ENCODE peak calls at places on chromosomes 13 and 19, in eight cellular contexts. Z is AG04450, A is upper lobe of left lung, V is tibial nerve, D is keratinocyte, R is brain microvascular endothelial cell, C is cardiac fibroblast, H is pancreas. P is an unnamed sample.
A peak's percentile ranks its signal among the peaks of the same experiment; 100 is the strongest.

GRCh38 chr13:74306496-74306895 is 172.3 kb upstream of the KLF12 start:
- DNase-seq in Z (no peak), A (no peak), V (no peak), D (no peak), R (peak; percentile 23), C (peak; percentile 23), H (no peak), P (peak; percentile 39)

GRCh38 chr19:19513671-19514070 is 1.7 kb downstream of the TSSK6 start:
- DNase-seq in Z (no peak), A (no peak), V (no peak), D (no peak), R (no peak), C (no peak), H (no peak), P (no peak)

GRCh38 chr13:110187501-110188161 is 119.3 kb downstream of the COL4A1 start:
- DNase-seq in Z (peak; percentile 15), A (no peak), V (no peak), D (no peak), R (peak; percentile 88), C (peak; percentile 97), H (no peak), P (no peak)

GRCh38 chr19:676007-676342 is 217 bp upstream of the FSTL3 start:
- DNase-seq in Z (no peak), A (no peak), V (no peak), D (no peak), R (no peak), C (no peak), H (no peak), P (no peak)

GRCh38 chr13:101970339-101970738 is 431.5 kb downstream of the FGF14 start:
- DNase-seq in Z (no peak), A (no peak), V (no peak), D (no peak), R (no peak), C (no peak), H (no peak), P (no peak)

GRCh38 chr19:2337329-2337707 is 8.8 kb downstream of the SPPL2B start:
- DNase-seq in Z (no peak), A (no peak), V (no peak), D (no peak), R (peak; percentile 24), C (peak; percentile 70), H (peak; percentile 87), P (no peak)

GRCh38 chr13:30026093-30026492 is 175.7 kb upstream of the UBL3 start:
- DNase-seq in Z (peak; percentile 57), A (no peak), V (no peak), D (no peak), R (peak; percentile 66), C (peak; percentile 36), H (no peak), P (no peak)

GRCh38 chr19:4474504-4475136 is 2.5 kb downstream of the HDGFL2 start:
- DNase-seq in Z (no peak), A (no peak), V (no peak), D (no peak), R (peak; percentile 52), C (peak; percentile 73), H (peak; percentile 54), P (no peak)

GRCh38 chr13:114128624-114129522 is 3.5 kb downstream of the RASA3 start:
- DNase-seq in Z (peak; percentile 68), A (peak; percentile 88), V (peak; percentile 55), D (no peak), R (peak; percentile 93), C (peak; percentile 89), H (peak; percentile 26), P (peak; percentile 50)

GRCh38 chr13:113652404-113653263 is 5.4 kb downstream of the ATP4B start:
- DNase-seq in Z (no peak), A (peak; percentile 19), V (peak; percentile 1), D (no peak), R (no peak), C (no peak), H (no peak), P (no peak)

GRCh38 chr19:2555422-2556220 is 79.7 kb downstream of the GADD45B start:
- DNase-seq in Z (no peak), A (no peak), V (no peak), D (no peak), R (no peak), C (no peak), H (peak; percentile 65), P (no peak)

GRCh38 chr13:27476943-27477681 is 26.7 kb upstream of the MTIF3 start:
- DNase-seq in Z (peak; percentile 6), A (peak; percentile 23), V (no peak), D (no peak), R (peak; percentile 29), C (no peak), H (no peak), P (peak; percentile 3)

GRCh38 chr13:93814658-93815057 is 588.1 kb downstream of the GPC6 start:
- DNase-seq in Z (no peak), A (no peak), V (no peak), D (no peak), R (no peak), C (no peak), H (no peak), P (no peak)

GRCh38 chr19:43572172-43572588 is 3.1 kb downstream of the XRCC1 start:
- DNase-seq in Z (no peak), A (no peak), V (no peak), D (no peak), R (no peak), C (no peak), H (no peak), P (no peak)

GRCh38 chr19:2011169-2011568 is 4.3 kb downstream of the BTBD2 start:
- DNase-seq in Z (no peak), A (no peak), V (no peak), D (no peak), R (no peak), C (no peak), H (peak; percentile 70), P (no peak)

GRCh38 chr13:99600318-99600717 is 99.0 kb downstream of the TM9SF2 start:
- DNase-seq in Z (no peak), A (no peak), V (no peak), D (no peak), R (no peak), C (no peak), H (no peak), P (no peak)

GRCh38 chr19:19460761-19461265 is 54.5 kb downstream of the TSSK6 start:
- DNase-seq in Z (no peak), A (peak; percentile 73), V (peak; percentile 33), D (no peak), R (no peak), C (peak; percentile 29), H (no peak), P (no peak)

GRCh38 chr13:102347490-102347889 is 54.4 kb downstream of the FGF14 start:
- DNase-seq in Z (no peak), A (no peak), V (no peak), D (no peak), R (no peak), C (no peak), H (no peak), P (no peak)

GRCh38 chr13:21147827-21148226 is 28.5 kb downstream of the SKA3 start:
- DNase-seq in Z (no peak), A (no peak), V (no peak), D (no peak), R (no peak), C (no peak), H (no peak), P (no peak)

GRCh38 chr13:90412980-90413379 is 934.5 kb upstream of the MIR17HG start:
- DNase-seq in Z (no peak), A (no peak), V (no peak), D (no peak), R (no peak), C (no peak), H (no peak), P (no peak)

GRCh38 chr19:3509566-3509989 is 3.5 kb downstream of the FZR1 start:
- DNase-seq in Z (no peak), A (no peak), V (no peak), D (no peak), R (peak; percentile 68), C (no peak), H (no peak), P (no peak)

GRCh38 chr19:1501200-1501595 is 10.2 kb downstream of the REEP6 start:
- DNase-seq in Z (no peak), A (no peak), V (no peak), D (no peak), R (no peak), C (no peak), H (no peak), P (no peak)

GRCh38 chr13:62375653-62376052 is 960.0 kb upstream of the PCDH20 start:
- DNase-seq in Z (no peak), A (no peak), V (no peak), D (no peak), R (no peak), C (no peak), H (no peak), P (no peak)

DNA sequence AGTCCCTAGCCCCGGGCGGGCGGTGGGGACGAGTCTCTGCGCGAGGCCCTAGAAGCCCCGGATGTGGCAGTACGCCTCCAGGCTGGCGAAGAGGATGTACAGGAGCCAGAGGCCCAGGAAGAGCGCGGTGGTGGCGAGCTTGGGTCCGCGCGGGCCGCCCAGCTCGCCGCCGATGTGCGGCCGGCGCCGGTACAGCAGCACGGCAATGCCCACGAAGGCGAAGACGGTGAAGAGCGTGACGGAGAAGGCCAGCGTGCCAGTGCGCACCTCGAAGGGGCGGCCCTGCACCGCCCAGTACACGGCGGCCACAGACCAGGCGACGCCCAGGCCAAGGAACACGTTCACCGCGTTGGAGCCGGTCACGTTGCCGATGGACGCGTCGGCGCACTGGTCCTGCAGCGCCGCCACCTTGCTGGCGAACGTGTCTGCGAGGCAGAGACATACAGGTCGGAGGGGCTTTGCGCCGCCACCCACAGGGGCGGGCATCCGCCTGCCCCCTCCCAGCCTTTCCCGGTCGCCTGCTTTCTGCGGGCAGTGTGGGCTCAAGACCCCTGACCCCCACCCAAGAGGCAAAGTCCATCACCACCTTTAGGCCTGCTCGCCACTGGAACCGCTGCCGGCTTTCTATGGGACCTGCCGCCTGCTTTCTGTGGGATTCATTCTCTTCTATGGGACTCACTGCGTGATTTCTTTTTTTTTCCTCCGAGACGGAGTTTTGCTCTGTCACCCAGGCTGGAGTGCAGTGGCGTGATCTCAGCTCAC is 10.9 kb upstream of the MEIS3 start:
- DNase-seq in Z (no peak), A (peak; percentile 41), V (peak; percentile 23), D (no peak), R (no peak), C (peak; percentile 64), H (peak; percentile 81), P (no peak)
- TF ChIP-seq CTCF in Z (peak; percentile 19), A (peak; percentile 78), V (peak; percentile 22), D (peak; percentile 60), R (peak; percentile 31), C (no peak), H (no peak), P (peak; percentile 14)

GRCh38 chr19:11465605-11466004 is 15.2 kb downstream of the ELAVL3 start:
- DNase-seq in Z (no peak), A (no peak), V (no peak), D (no peak), R (no peak), C (no peak), H (no peak), P (no peak)
- TF ChIP-seq CTCF in Z (no peak), A (no peak), V (no peak), D (no peak), R (no peak), C (no peak), H (no peak), P (no peak)

GRCh38 chr13:53200498-53201453 is 172.2 kb downstream of the OLFM4 start:
- DNase-seq in Z (no peak), A (peak; percentile 38), V (no peak), D (no peak), R (no peak), C (no peak), H (peak; percentile 91), P (no peak)
- TF ChIP-seq CTCF in Z (peak; percentile 11), A (no peak), V (peak; percentile 58), D (peak; percentile 79), R (peak; percentile 28), C (peak; percentile 22), H (peak; percentile 74), P (peak; percentile 41)

GRCh38 chr19:45498411-45499195 is at the start of gene PPM1N:
- DNase-seq in Z (no peak), A (no peak), V (no peak), D (no peak), R (no peak), C (no peak), H (peak; percentile 71), P (no peak)
- TF ChIP-seq CTCF in Z (no peak), A (peak; percentile 22), V (no peak), D (peak; percentile 9), R (no peak), C (no peak), H (no peak), P (no peak)